ENCODE peak calls at places on chromosomes 11 and 22, in six cellular contexts. L, G, O, K, W and J are unnamed samples.

GRCh38 chr22:45804986-45805325 is 133.3 kb downstream of the ATXN10 start:
- DNase-seq in L (peak), G (peak), O (no peak), K (peak), W (no peak), J (peak)

GRCh38 chr11:23688835-23689234 is 808.0 kb upstream of the LUZP2 start:
- DNase-seq in L (no peak), G (peak), O (no peak), K (no peak), W (no peak), J (peak)

GRCh38 chr11:120079750-120080610 is 57.9 kb downstream of the TRIM29 start:
- DNase-seq in L (peak), G (no peak), O (peak), K (peak), W (no peak), J (peak)

GRCh38 chr11:7577883-7578242 is 64.1 kb downstream of the PPFIBP2 start:
- DNase-seq in L (peak), G (peak), O (no peak), K (no peak), W (no peak), J (peak)

GRCh38 chr22:29143848-29144785 is 61.6 kb upstream of the EMID1 start:
- DNase-seq in L (no peak), G (no peak), O (peak), K (no peak), W (no peak), J (no peak)

GRCh38 chr11:47523491-47524199 is 29.3 kb downstream of the CELF1 start:
- DNase-seq in L (peak), G (peak), O (peak), K (no peak), W (peak), J (peak)

GRCh38 chr11:8720868-8721739 is 38.5 kb downstream of the RPL27A start:
- DNase-seq in L (no peak), G (no peak), O (no peak), K (no peak), W (no peak), J (peak)

GRCh38 chr11:16902979-16903378 is 111.2 kb downstream of the PLEKHA7 start:
- DNase-seq in L (no peak), G (no peak), O (peak), K (no peak), W (no peak), J (no peak)

GRCh38 chr22:50157976-50158375 is 12.6 kb upstream of the PANX2 start:
- DNase-seq in L (no peak), G (no peak), O (peak), K (no peak), W (no peak), J (peak)

GRCh38 chr22:19962909-19963806 is 21.5 kb upstream of the TXNRD2 start:
- DNase-seq in L (no peak), G (no peak), O (no peak), K (no peak), W (peak), J (peak)

GRCh38 chr11:15091620-15092019 is 18.2 kb downstream of the CALCB start:
- DNase-seq in L (no peak), G (no peak), O (no peak), K (no peak), W (no peak), J (no peak)

GRCh38 chr22:49412236-49412635 is 415.4 kb downstream of the BRD1 start:
- DNase-seq in L (no peak), G (no peak), O (no peak), K (no peak), W (no peak), J (no peak)

GRCh38 chr11:7909585-7910325 is 21.3 kb downstream of the OR10A6 start:
- DNase-seq in L (no peak), G (no peak), O (no peak), K (no peak), W (no peak), J (no peak)

GRCh38 chr11:10373340-10373739 is 68.5 kb downstream of the ADM start:
- DNase-seq in L (no peak), G (peak), O (peak), K (no peak), W (no peak), J (no peak)

GRCh38 chr22:40599731-40600130 is 36.8 kb downstream of the MRTFA start:
- DNase-seq in L (no peak), G (no peak), O (no peak), K (no peak), W (no peak), J (no peak)

GRCh38 chr11:3074912-3075589 is 17.8 kb upstream of the CARS1 start:
- DNase-seq in L (no peak), G (no peak), O (peak), K (no peak), W (peak), J (no peak)

GRCh38 chr11:120807414-120808150 is 216.3 kb upstream of the TBCEL start:
- DNase-seq in L (peak), G (peak), O (peak), K (no peak), W (no peak), J (peak)

GRCh38 chr11:12123177-12123576 is 12.8 kb downstream of the MICAL2 start:
- DNase-seq in L (peak), G (peak), O (no peak), K (no peak), W (no peak), J (no peak)

GRCh38 chr11:84634309-84634708 is 992.8 kb downstream of the DLG2 start:
- DNase-seq in L (no peak), G (no peak), O (no peak), K (no peak), W (no peak), J (no peak)

GRCh38 chr11:130599073-130599654 is 150.7 kb downstream of the ADAMTS15 start:
- DNase-seq in L (peak), G (peak), O (peak), K (no peak), W (no peak), J (peak)

GRCh38 chr22:30882181-30882771 is 86.3 kb downstream of the MORC2 start:
- DNase-seq in L (no peak), G (no peak), O (peak), K (no peak), W (no peak), J (no peak)

GRCh38 chr11:128493570-128493965 is 93.8 kb downstream of the ETS1 start:
- DNase-seq in L (no peak), G (no peak), O (no peak), K (no peak), W (no peak), J (no peak)

GRCh38 chr22:38032681-38033521 is 24.3 kb upstream of the PICK1 start:
- DNase-seq in L (peak), G (peak), O (peak), K (no peak), W (no peak), J (no peak)

GRCh38 chr22:39396797-39397195 is 2.8 kb upstream of the TAB1 start:
- DNase-seq in L (no peak), G (no peak), O (peak), K (no peak), W (no peak), J (no peak)